ENCODE peak calls at places on chromosomes 2 and 18, in seven cellular contexts. One of them, this sample, is unnamed. For H3K9me3, the result is how much of the 10 kb centered on the place peaks cover.

GRCh38 chr2:173278794-173279527 is 75.7 kb upstream of the CDCA7 start:
- DNase-seq in pancreas: no peak
- DNase-seq in effector memory CD4-positive, alpha-beta T cell: no peak
- DNase-seq in IMR-90: no peak
- DNase-seq in cardiac muscle cell: no peak
- DNase-seq in PC-3: no peak
- DNase-seq in upper lobe of right lung: no peak
- DNase-seq in this sample: no peak

GRCh38 chr18:25832008-25832604 is 258.3 kb downstream of the SS18 start:
- DNase-seq in pancreas: peak
- DNase-seq in effector memory CD4-positive, alpha-beta T cell: no peak
- DNase-seq in IMR-90: peak
- DNase-seq in cardiac muscle cell: peak
- DNase-seq in PC-3: peak
- DNase-seq in upper lobe of right lung: peak
- DNase-seq in this sample: peak

GRCh38 chr2:104969564-104969963 is 68.3 kb upstream of the MRPS9 start:
- DNase-seq in pancreas: no peak
- DNase-seq in effector memory CD4-positive, alpha-beta T cell: no peak
- DNase-seq in IMR-90: no peak
- DNase-seq in cardiac muscle cell: no peak
- DNase-seq in PC-3: peak
- DNase-seq in upper lobe of right lung: no peak
- DNase-seq in this sample: no peak

GRCh38 chr2:149902104-149902503 is 314.5 kb upstream of the MMADHC start:
- DNase-seq in pancreas: no peak
- DNase-seq in effector memory CD4-positive, alpha-beta T cell: no peak
- DNase-seq in IMR-90: no peak
- DNase-seq in cardiac muscle cell: no peak
- DNase-seq in PC-3: peak
- DNase-seq in upper lobe of right lung: no peak
- DNase-seq in this sample: peak

GRCh38 chr18:34909637-34910364 is 131.4 kb upstream of the MAPRE2 start:
- DNase-seq in pancreas: no peak
- DNase-seq in effector memory CD4-positive, alpha-beta T cell: no peak
- DNase-seq in IMR-90: peak
- DNase-seq in cardiac muscle cell: no peak
- DNase-seq in PC-3: no peak
- DNase-seq in upper lobe of right lung: no peak
- DNase-seq in this sample: no peak

GRCh38 chr2:63862802-63863201 is 21.1 kb downstream of the UGP2 start:
- DNase-seq in pancreas: no peak
- DNase-seq in effector memory CD4-positive, alpha-beta T cell: no peak
- DNase-seq in IMR-90: peak
- DNase-seq in cardiac muscle cell: no peak
- DNase-seq in PC-3: peak
- DNase-seq in upper lobe of right lung: no peak
- DNase-seq in this sample: no peak

GRCh38 chr2:102795641-102796040 is 33.8 kb downstream of the TMEM182 start:
- DNase-seq in pancreas: no peak
- DNase-seq in effector memory CD4-positive, alpha-beta T cell: no peak
- DNase-seq in IMR-90: no peak
- DNase-seq in cardiac muscle cell: no peak
- DNase-seq in PC-3: no peak
- DNase-seq in upper lobe of right lung: no peak
- DNase-seq in this sample: no peak

GRCh38 chr18:68944330-68944729 is 146.4 kb downstream of the CCDC102B start:
- DNase-seq in pancreas: no peak
- DNase-seq in effector memory CD4-positive, alpha-beta T cell: no peak
- DNase-seq in IMR-90: no peak
- DNase-seq in cardiac muscle cell: no peak
- DNase-seq in PC-3: no peak
- DNase-seq in upper lobe of right lung: no peak
- DNase-seq in this sample: no peak

GRCh38 chr18:44813586-44813985 is 132.9 kb downstream of the SETBP1 start:
- DNase-seq in pancreas: no peak
- DNase-seq in effector memory CD4-positive, alpha-beta T cell: no peak
- DNase-seq in IMR-90: no peak
- DNase-seq in cardiac muscle cell: no peak
- DNase-seq in PC-3: no peak
- DNase-seq in upper lobe of right lung: no peak
- DNase-seq in this sample: no peak

GRCh38 chr2:36489296-36489695 is 108.7 kb downstream of the FEZ2 start:
- DNase-seq in pancreas: no peak
- DNase-seq in effector memory CD4-positive, alpha-beta T cell: no peak
- DNase-seq in IMR-90: peak
- DNase-seq in cardiac muscle cell: no peak
- DNase-seq in PC-3: peak
- DNase-seq in upper lobe of right lung: no peak
- DNase-seq in this sample: no peak

GRCh38 chr2:195318440-195319111 is 338.4 kb upstream of the SLC39A10 start:
- DNase-seq in pancreas: no peak
- DNase-seq in effector memory CD4-positive, alpha-beta T cell: no peak
- DNase-seq in IMR-90: peak
- DNase-seq in cardiac muscle cell: peak
- DNase-seq in PC-3: peak
- DNase-seq in upper lobe of right lung: no peak
- DNase-seq in this sample: no peak

GRCh38 chr18:8367217-8367988 is 241.8 kb upstream of the RAB12 start:
- DNase-seq in pancreas: peak
- DNase-seq in effector memory CD4-positive, alpha-beta T cell: peak
- DNase-seq in IMR-90: no peak
- DNase-seq in cardiac muscle cell: peak
- DNase-seq in PC-3: peak
- DNase-seq in upper lobe of right lung: peak
- DNase-seq in this sample: no peak

GRCh38 chr2:218384975-218385374 is 2.9 kb downstream of the SLC11A1 start:
- DNase-seq in pancreas: no peak
- DNase-seq in effector memory CD4-positive, alpha-beta T cell: no peak
- DNase-seq in IMR-90: no peak
- DNase-seq in cardiac muscle cell: no peak
- DNase-seq in PC-3: no peak
- DNase-seq in upper lobe of right lung: peak
- DNase-seq in this sample: no peak

GRCh38 chr2:218381916-218382366 is at the start of gene SLC11A1:
- DNase-seq in pancreas: no peak
- DNase-seq in effector memory CD4-positive, alpha-beta T cell: no peak
- DNase-seq in IMR-90: no peak
- DNase-seq in cardiac muscle cell: no peak
- DNase-seq in PC-3: no peak
- DNase-seq in upper lobe of right lung: peak
- DNase-seq in this sample: no peak

GRCh38 chr2:218386505-218387368 is 4.7 kb downstream of the SLC11A1 start:
- DNase-seq in pancreas: no peak
- DNase-seq in effector memory CD4-positive, alpha-beta T cell: no peak
- DNase-seq in IMR-90: no peak
- DNase-seq in cardiac muscle cell: no peak
- DNase-seq in PC-3: no peak
- DNase-seq in upper lobe of right lung: no peak
- DNase-seq in this sample: no peak

GRCh38 chr2:218382785-218383184 is 712 bp downstream of the SLC11A1 start:
- DNase-seq in pancreas: no peak
- DNase-seq in effector memory CD4-positive, alpha-beta T cell: no peak
- DNase-seq in IMR-90: no peak
- DNase-seq in cardiac muscle cell: no peak
- DNase-seq in PC-3: no peak
- DNase-seq in upper lobe of right lung: no peak
- DNase-seq in this sample: no peak

GRCh38 chr2:218383892-218384519 is 1.9 kb downstream of the SLC11A1 start:
- DNase-seq in pancreas: no peak
- DNase-seq in effector memory CD4-positive, alpha-beta T cell: no peak
- DNase-seq in IMR-90: no peak
- DNase-seq in cardiac muscle cell: no peak
- DNase-seq in PC-3: peak
- DNase-seq in upper lobe of right lung: peak
- DNase-seq in this sample: peak
- H3K4me3 ChIP-seq in pancreas: no peak
- H3K4me3 ChIP-seq in effector memory CD4-positive, alpha-beta T cell: no peak
- H3K4me3 ChIP-seq in IMR-90: no peak
- H3K4me3 ChIP-seq in cardiac muscle cell: no peak
- H3K4me3 ChIP-seq in PC-3: no peak
- H3K4me3 ChIP-seq in upper lobe of right lung: peak
- H3K4me3 ChIP-seq in this sample: no peak

DNA sequence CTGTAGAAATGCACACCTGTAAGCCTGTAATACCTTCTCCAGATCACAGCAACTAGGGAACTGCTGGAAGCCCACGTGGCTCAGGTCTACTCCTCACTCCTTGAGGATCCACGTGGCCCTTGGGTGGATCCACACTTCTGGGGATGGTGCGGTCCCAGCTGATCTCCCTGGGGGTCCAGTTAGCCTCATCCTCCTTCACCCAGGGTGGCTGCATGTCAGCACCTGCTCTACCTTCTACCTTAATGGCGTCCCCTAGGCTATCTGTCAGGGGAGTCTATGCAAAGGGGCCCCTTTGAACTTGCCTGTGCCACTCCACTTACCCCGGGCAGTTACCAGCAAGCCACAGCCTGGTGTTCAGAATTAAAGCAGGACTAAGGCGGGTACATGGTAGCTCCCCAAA is 284.7 kb downstream of the MYCN start:
- DNase-seq in pancreas: no peak
- DNase-seq in effector memory CD4-positive, alpha-beta T cell: no peak
- DNase-seq in IMR-90: no peak
- DNase-seq in cardiac muscle cell: no peak
- DNase-seq in PC-3: no peak
- DNase-seq in upper lobe of right lung: peak
- DNase-seq in this sample: no peak
- H3K9me3 ChIP-seq in pancreas: under half
- H3K9me3 ChIP-seq in effector memory CD4-positive, alpha-beta T cell: under half
- H3K9me3 ChIP-seq in IMR-90: under half
- H3K9me3 ChIP-seq in cardiac muscle cell: under half
- H3K9me3 ChIP-seq in PC-3: under half
- H3K9me3 ChIP-seq in upper lobe of right lung: under half
- H3K9me3 ChIP-seq in this sample: under half

DNA sequence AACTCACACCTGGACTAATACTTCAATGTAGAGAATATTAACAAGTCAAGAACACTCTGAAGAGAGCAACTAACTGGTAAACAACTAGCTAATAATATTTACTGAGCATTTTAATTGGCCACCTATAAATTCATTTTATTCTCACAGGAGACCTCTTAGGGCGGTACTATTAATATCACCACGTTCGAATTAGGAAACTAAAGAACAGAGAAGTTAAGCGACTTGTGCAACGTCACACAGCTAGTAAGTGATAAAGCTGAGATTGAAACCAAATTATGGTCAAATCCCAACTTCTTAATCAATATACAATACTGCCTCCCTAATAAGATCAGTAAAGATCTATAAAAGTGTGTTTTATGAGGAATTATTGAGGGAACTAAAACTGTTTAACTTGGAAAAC is 1034.3 kb upstream of the POU3F3 start:
- DNase-seq in pancreas: no peak
- DNase-seq in effector memory CD4-positive, alpha-beta T cell: no peak
- DNase-seq in IMR-90: no peak
- DNase-seq in cardiac muscle cell: no peak
- DNase-seq in PC-3: no peak
- DNase-seq in upper lobe of right lung: no peak
- DNase-seq in this sample: no peak
- H3K4me3 ChIP-seq in pancreas: no peak
- H3K4me3 ChIP-seq in effector memory CD4-positive, alpha-beta T cell: no peak
- H3K4me3 ChIP-seq in IMR-90: no peak
- H3K4me3 ChIP-seq in cardiac muscle cell: no peak
- H3K4me3 ChIP-seq in PC-3: no peak
- H3K4me3 ChIP-seq in upper lobe of right lung: no peak
- H3K4me3 ChIP-seq in this sample: no peak

DNA sequence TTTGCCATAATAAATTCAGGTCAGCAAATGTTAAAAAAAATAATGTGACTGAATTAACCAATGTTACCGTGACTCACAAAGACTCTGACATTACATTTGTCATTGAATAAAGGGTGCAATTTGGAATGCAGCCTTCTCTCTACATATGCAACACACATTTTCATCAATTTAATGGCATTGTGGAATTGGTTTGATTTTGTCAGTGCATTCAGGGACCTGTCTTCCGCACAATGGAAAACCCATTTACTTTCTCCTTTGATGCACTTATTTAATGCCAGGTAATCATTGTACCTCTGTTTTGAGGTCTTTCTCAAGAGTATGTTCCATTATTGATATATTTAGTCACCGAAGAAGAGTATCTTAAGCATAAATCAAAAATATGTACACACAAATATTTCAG is 1099.3 kb downstream of the SOCS6 start:
- DNase-seq in pancreas: no peak
- DNase-seq in effector memory CD4-positive, alpha-beta T cell: no peak
- DNase-seq in IMR-90: no peak
- DNase-seq in cardiac muscle cell: no peak
- DNase-seq in PC-3: no peak
- DNase-seq in upper lobe of right lung: no peak
- DNase-seq in this sample: no peak
- H3K9me3 ChIP-seq in pancreas: under half
- H3K9me3 ChIP-seq in effector memory CD4-positive, alpha-beta T cell: under half
- H3K9me3 ChIP-seq in IMR-90: under half
- H3K9me3 ChIP-seq in cardiac muscle cell: under half
- H3K9me3 ChIP-seq in PC-3: under half
- H3K9me3 ChIP-seq in upper lobe of right lung: under half
- H3K9me3 ChIP-seq in this sample: under half

DNA sequence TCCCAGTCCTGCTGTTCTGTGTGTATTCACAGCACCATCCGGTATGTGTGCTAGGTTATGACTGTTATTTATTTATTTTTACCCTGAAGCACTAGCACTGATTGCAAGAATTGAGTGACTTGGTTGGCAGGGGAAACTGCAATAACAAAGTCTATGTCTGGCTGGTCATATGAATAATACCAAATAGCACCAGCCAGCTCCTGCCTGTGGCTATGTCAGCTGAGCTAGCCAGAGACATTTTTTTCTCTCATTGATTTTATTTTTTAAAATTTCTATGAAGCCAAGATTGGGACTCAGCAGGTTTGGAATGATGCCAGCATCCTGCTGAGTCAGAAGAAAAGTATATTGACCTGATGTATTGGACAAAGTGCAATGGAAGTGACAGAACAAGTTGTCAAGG is 188.5 kb upstream of the CDH2 start:
- DNase-seq in pancreas: no peak
- DNase-seq in effector memory CD4-positive, alpha-beta T cell: no peak
- DNase-seq in IMR-90: peak
- DNase-seq in cardiac muscle cell: no peak
- DNase-seq in PC-3: peak
- DNase-seq in upper lobe of right lung: no peak
- DNase-seq in this sample: peak
- H3K4me3 ChIP-seq in pancreas: no peak
- H3K4me3 ChIP-seq in effector memory CD4-positive, alpha-beta T cell: no peak
- H3K4me3 ChIP-seq in IMR-90: no peak
- H3K4me3 ChIP-seq in cardiac muscle cell: no peak
- H3K4me3 ChIP-seq in PC-3: no peak
- H3K4me3 ChIP-seq in upper lobe of right lung: no peak
- H3K4me3 ChIP-seq in this sample: no peak

DNA sequence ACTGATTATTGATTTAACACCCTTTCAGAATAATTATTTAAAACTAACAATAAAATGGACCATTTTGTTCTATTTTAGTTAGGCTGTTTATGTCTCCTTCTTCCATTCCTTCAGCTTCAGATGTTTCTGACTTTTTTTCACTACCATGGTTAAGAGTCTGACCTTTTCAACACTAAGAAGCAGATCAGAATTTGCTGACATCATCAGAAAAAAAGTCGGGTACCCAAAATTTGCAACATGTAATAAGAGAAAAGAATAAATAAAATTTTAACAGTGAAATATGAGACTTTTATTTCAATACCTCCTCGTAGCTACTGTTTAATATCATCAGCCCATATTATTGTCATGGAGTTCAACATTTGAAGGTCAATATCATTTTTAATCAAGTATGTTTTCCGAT is 1158.3 kb downstream of the RPIA start:
- DNase-seq in pancreas: no peak
- DNase-seq in effector memory CD4-positive, alpha-beta T cell: no peak
- DNase-seq in IMR-90: no peak
- DNase-seq in cardiac muscle cell: no peak
- DNase-seq in PC-3: no peak
- DNase-seq in upper lobe of right lung: no peak
- DNase-seq in this sample: no peak
- H3K9me3 ChIP-seq in pancreas: under half
- H3K9me3 ChIP-seq in effector memory CD4-positive, alpha-beta T cell: under half
- H3K9me3 ChIP-seq in IMR-90: under half
- H3K9me3 ChIP-seq in cardiac muscle cell: under half
- H3K9me3 ChIP-seq in PC-3: under half
- H3K9me3 ChIP-seq in upper lobe of right lung: under half
- H3K9me3 ChIP-seq in this sample: under half